ENCODE peak calls at places on chromosome 12, in nine cellular contexts. One of them, this sample, is unnamed.
A peak's percentile ranks its signal among the peaks of the same experiment; 100 is the strongest.

GRCh38 chr12:97875064-97875463 is 412.5 kb downstream of the RMST start:
- DNase-seq in HCT116: no peak
- DNase-seq in esophagus squamous epithelium: no peak
- DNase-seq in IMR-90: no peak
- DNase-seq in astrocyte: no peak
- DNase-seq in mammary epithelial cell: peak; percentile 5
- DNase-seq in bronchial epithelial cell: peak; percentile 84
- DNase-seq in fibroblast of the aortic adventitia: no peak
- DNase-seq in tibial nerve: no peak
- DNase-seq in this sample: no peak

GRCh38 chr12:116354950-116355779 is 77.7 kb upstream of the MED13L start:
- DNase-seq in HCT116: no peak
- DNase-seq in esophagus squamous epithelium: no peak
- DNase-seq in IMR-90: no peak
- DNase-seq in astrocyte: no peak
- DNase-seq in mammary epithelial cell: no peak
- DNase-seq in bronchial epithelial cell: no peak
- DNase-seq in fibroblast of the aortic adventitia: no peak
- DNase-seq in tibial nerve: no peak
- DNase-seq in this sample: no peak

GRCh38 chr12:55728185-55728931 is 451 bp downstream of the CD63 start:
- DNase-seq in HCT116: no peak
- DNase-seq in esophagus squamous epithelium: no peak
- DNase-seq in IMR-90: peak; percentile 53
- DNase-seq in astrocyte: no peak
- DNase-seq in mammary epithelial cell: peak; percentile 44
- DNase-seq in bronchial epithelial cell: no peak
- DNase-seq in fibroblast of the aortic adventitia: peak; percentile 63
- DNase-seq in tibial nerve: peak; percentile 67
- DNase-seq in this sample: no peak

GRCh38 chr12:32754101-32754500 is 1.6 kb downstream of the YARS2 start:
- DNase-seq in HCT116: no peak
- DNase-seq in esophagus squamous epithelium: no peak
- DNase-seq in IMR-90: no peak
- DNase-seq in astrocyte: no peak
- DNase-seq in mammary epithelial cell: peak; percentile 29
- DNase-seq in bronchial epithelial cell: no peak
- DNase-seq in fibroblast of the aortic adventitia: peak; percentile 23
- DNase-seq in tibial nerve: no peak
- DNase-seq in this sample: no peak

GRCh38 chr12:111178194-111179081 is 190.5 kb downstream of the PHETA1 start:
- DNase-seq in HCT116: no peak
- DNase-seq in esophagus squamous epithelium: no peak
- DNase-seq in IMR-90: no peak
- DNase-seq in astrocyte: no peak
- DNase-seq in mammary epithelial cell: no peak
- DNase-seq in bronchial epithelial cell: no peak
- DNase-seq in fibroblast of the aortic adventitia: peak; percentile 16
- DNase-seq in tibial nerve: no peak
- DNase-seq in this sample: no peak

GRCh38 chr12:66662729-66663128 is 16.1 kb downstream of the GRIP1 start:
- DNase-seq in HCT116: no peak
- DNase-seq in esophagus squamous epithelium: no peak
- DNase-seq in IMR-90: peak; percentile 33
- DNase-seq in astrocyte: peak; percentile 63
- DNase-seq in mammary epithelial cell: peak; percentile 76
- DNase-seq in bronchial epithelial cell: peak; percentile 88
- DNase-seq in fibroblast of the aortic adventitia: peak; percentile 21
- DNase-seq in tibial nerve: no peak
- DNase-seq in this sample: no peak

GRCh38 chr12:100895197-100895596 is 100.6 kb downstream of the ANO4 start:
- DNase-seq in HCT116: no peak
- DNase-seq in esophagus squamous epithelium: no peak
- DNase-seq in IMR-90: no peak
- DNase-seq in astrocyte: no peak
- DNase-seq in mammary epithelial cell: no peak
- DNase-seq in bronchial epithelial cell: no peak
- DNase-seq in fibroblast of the aortic adventitia: no peak
- DNase-seq in tibial nerve: no peak
- DNase-seq in this sample: no peak

GRCh38 chr12:13144266-13144828 is 40.9 kb upstream of the GSG1 start:
- DNase-seq in HCT116: no peak
- DNase-seq in esophagus squamous epithelium: no peak
- DNase-seq in IMR-90: no peak
- DNase-seq in astrocyte: no peak
- DNase-seq in mammary epithelial cell: no peak
- DNase-seq in bronchial epithelial cell: no peak
- DNase-seq in fibroblast of the aortic adventitia: no peak
- DNase-seq in tibial nerve: no peak
- DNase-seq in this sample: no peak

GRCh38 chr12:39490500-39491276 is 47.8 kb upstream of the KIF21A start:
- DNase-seq in HCT116: no peak
- DNase-seq in esophagus squamous epithelium: no peak
- DNase-seq in IMR-90: no peak
- DNase-seq in astrocyte: peak; percentile 67
- DNase-seq in mammary epithelial cell: peak; percentile 93
- DNase-seq in bronchial epithelial cell: peak; percentile 99
- DNase-seq in fibroblast of the aortic adventitia: peak; percentile 84
- DNase-seq in tibial nerve: no peak
- DNase-seq in this sample: no peak

GRCh38 chr12:75360920-75361319 is 26.4 kb downstream of the GLIPR1L1 start:
- DNase-seq in HCT116: no peak
- DNase-seq in esophagus squamous epithelium: no peak
- DNase-seq in IMR-90: no peak
- DNase-seq in astrocyte: no peak
- DNase-seq in mammary epithelial cell: no peak
- DNase-seq in bronchial epithelial cell: no peak
- DNase-seq in fibroblast of the aortic adventitia: no peak
- DNase-seq in tibial nerve: no peak
- DNase-seq in this sample: no peak

GRCh38 chr12:3036901-3037600 is 40.1 kb upstream of the TSPAN9 start:
- DNase-seq in HCT116: no peak
- DNase-seq in esophagus squamous epithelium: no peak
- DNase-seq in IMR-90: no peak
- DNase-seq in astrocyte: no peak
- DNase-seq in mammary epithelial cell: no peak
- DNase-seq in bronchial epithelial cell: no peak
- DNase-seq in fibroblast of the aortic adventitia: no peak
- DNase-seq in tibial nerve: no peak
- DNase-seq in this sample: no peak

GRCh38 chr12:56162468-56163290 is 4.5 kb downstream of the MYL6 start:
- DNase-seq in HCT116: no peak
- DNase-seq in esophagus squamous epithelium: no peak
- DNase-seq in IMR-90: no peak
- DNase-seq in astrocyte: no peak
- DNase-seq in mammary epithelial cell: no peak
- DNase-seq in bronchial epithelial cell: no peak
- DNase-seq in fibroblast of the aortic adventitia: no peak
- DNase-seq in tibial nerve: no peak
- DNase-seq in this sample: no peak

GRCh38 chr12:52005903-52006703 is 643 bp upstream of the TAMALIN start:
- DNase-seq in HCT116: no peak
- DNase-seq in esophagus squamous epithelium: no peak
- DNase-seq in IMR-90: no peak
- DNase-seq in astrocyte: no peak
- DNase-seq in mammary epithelial cell: no peak
- DNase-seq in bronchial epithelial cell: no peak
- DNase-seq in fibroblast of the aortic adventitia: no peak
- DNase-seq in tibial nerve: no peak
- DNase-seq in this sample: no peak

GRCh38 chr12:106581543-106582263 is 1.1 kb upstream of the RFX4 start:
- DNase-seq in HCT116: no peak
- DNase-seq in esophagus squamous epithelium: no peak
- DNase-seq in IMR-90: no peak
- DNase-seq in astrocyte: no peak
- DNase-seq in mammary epithelial cell: no peak
- DNase-seq in bronchial epithelial cell: no peak
- DNase-seq in fibroblast of the aortic adventitia: no peak
- DNase-seq in tibial nerve: no peak
- DNase-seq in this sample: no peak

GRCh38 chr12:42091769-42092168 is 52.9 kb downstream of the GXYLT1 start:
- DNase-seq in HCT116: peak; percentile 10
- DNase-seq in esophagus squamous epithelium: no peak
- DNase-seq in IMR-90: peak; percentile 2
- DNase-seq in astrocyte: peak; percentile 86
- DNase-seq in mammary epithelial cell: peak; percentile 1
- DNase-seq in bronchial epithelial cell: peak; percentile 32
- DNase-seq in fibroblast of the aortic adventitia: no peak
- DNase-seq in tibial nerve: no peak
- DNase-seq in this sample: no peak

GRCh38 chr12:62438098-62438692 is 28.4 kb upstream of the MON2 start:
- DNase-seq in HCT116: peak; percentile 44
- DNase-seq in esophagus squamous epithelium: no peak
- DNase-seq in IMR-90: peak; percentile 53
- DNase-seq in astrocyte: peak; percentile 12
- DNase-seq in mammary epithelial cell: peak; percentile 24
- DNase-seq in bronchial epithelial cell: peak; percentile 38
- DNase-seq in fibroblast of the aortic adventitia: peak; percentile 76
- DNase-seq in tibial nerve: no peak
- DNase-seq in this sample: no peak

GRCh38 chr12:17588968-17589367 is 501.0 kb downstream of the RERGL start:
- DNase-seq in HCT116: peak; percentile 4
- DNase-seq in esophagus squamous epithelium: no peak
- DNase-seq in IMR-90: no peak
- DNase-seq in astrocyte: no peak
- DNase-seq in mammary epithelial cell: peak; percentile 13
- DNase-seq in bronchial epithelial cell: peak; percentile 24
- DNase-seq in fibroblast of the aortic adventitia: no peak
- DNase-seq in tibial nerve: no peak
- DNase-seq in this sample: no peak

GRCh38 chr12:12999959-13000615 is at the start of gene HEBP1:
- DNase-seq in HCT116: peak; percentile 69
- DNase-seq in esophagus squamous epithelium: peak; percentile 79
- DNase-seq in IMR-90: peak; percentile 84
- DNase-seq in astrocyte: peak; percentile 68
- DNase-seq in mammary epithelial cell: peak; percentile 86
- DNase-seq in bronchial epithelial cell: peak; percentile 53
- DNase-seq in fibroblast of the aortic adventitia: peak; percentile 81
- DNase-seq in tibial nerve: peak; percentile 91
- DNase-seq in this sample: peak; percentile 83

GRCh38 chr12:119480551-119480950 is 113.0 kb upstream of the TMEM233 start:
- DNase-seq in HCT116: no peak
- DNase-seq in esophagus squamous epithelium: no peak
- DNase-seq in IMR-90: no peak
- DNase-seq in astrocyte: no peak
- DNase-seq in mammary epithelial cell: no peak
- DNase-seq in bronchial epithelial cell: no peak
- DNase-seq in fibroblast of the aortic adventitia: no peak
- DNase-seq in tibial nerve: no peak
- DNase-seq in this sample: no peak
- H3K4me3 ChIP-seq in HCT116: no peak overlapping the region
- H3K4me3 ChIP-seq in esophagus squamous epithelium: no peak overlapping the region
- H3K4me3 ChIP-seq in IMR-90: no peak overlapping the region
- H3K4me3 ChIP-seq in astrocyte: no peak overlapping the region
- H3K4me3 ChIP-seq in mammary epithelial cell: no peak overlapping the region
- H3K4me3 ChIP-seq in bronchial epithelial cell: no peak overlapping the region
- H3K4me3 ChIP-seq in fibroblast of the aortic adventitia: no peak overlapping the region
- H3K4me3 ChIP-seq in tibial nerve: no peak overlapping the region
- H3K4me3 ChIP-seq in this sample: no peak overlapping the region

GRCh38 chr12:94297876-94298520 is 149.6 kb downstream of the PLXNC1 start:
- DNase-seq in HCT116: no peak
- DNase-seq in esophagus squamous epithelium: no peak
- DNase-seq in IMR-90: no peak
- DNase-seq in astrocyte: no peak
- DNase-seq in mammary epithelial cell: no peak
- DNase-seq in bronchial epithelial cell: no peak
- DNase-seq in fibroblast of the aortic adventitia: peak; percentile 74
- DNase-seq in tibial nerve: no peak
- DNase-seq in this sample: no peak

GRCh38 chr12:94299846-94300245 is 151.5 kb downstream of the PLXNC1 start:
- DNase-seq in HCT116: no peak
- DNase-seq in esophagus squamous epithelium: no peak
- DNase-seq in IMR-90: no peak
- DNase-seq in astrocyte: no peak
- DNase-seq in mammary epithelial cell: no peak
- DNase-seq in bronchial epithelial cell: no peak
- DNase-seq in fibroblast of the aortic adventitia: no peak
- DNase-seq in tibial nerve: no peak
- DNase-seq in this sample: no peak

DNA sequence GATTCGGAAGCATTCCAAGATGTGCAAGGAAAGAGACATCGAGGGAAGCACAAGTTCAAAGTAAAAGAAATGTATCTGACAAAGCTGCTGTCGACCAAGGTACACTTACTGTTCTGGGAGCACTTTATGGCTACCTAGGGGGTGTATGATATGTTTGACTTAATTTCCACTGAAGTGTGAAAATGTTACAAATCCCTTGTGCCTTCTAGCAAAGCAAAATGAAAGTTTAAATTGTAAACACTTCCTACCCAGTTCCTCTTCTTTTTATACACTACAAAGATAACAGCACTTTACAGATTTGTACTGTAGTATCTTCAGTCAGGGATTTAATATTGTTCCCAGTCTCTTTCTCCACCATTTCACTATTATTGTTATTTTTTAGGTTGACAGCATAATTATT is 148.9 kb downstream of the PLXNC1 start:
- DNase-seq in HCT116: no peak
- DNase-seq in esophagus squamous epithelium: no peak
- DNase-seq in IMR-90: no peak
- DNase-seq in astrocyte: no peak
- DNase-seq in mammary epithelial cell: no peak
- DNase-seq in bronchial epithelial cell: no peak
- DNase-seq in fibroblast of the aortic adventitia: no peak
- DNase-seq in tibial nerve: no peak
- DNase-seq in this sample: no peak
- TF ChIP-seq CTCF in HCT116: no peak
- TF ChIP-seq CTCF in esophagus squamous epithelium: no peak
- TF ChIP-seq CTCF in IMR-90: no peak
- TF ChIP-seq CTCF in astrocyte: no peak
- TF ChIP-seq CTCF in mammary epithelial cell: no peak
- TF ChIP-seq CTCF in bronchial epithelial cell: no peak
- TF ChIP-seq CTCF in fibroblast of the aortic adventitia: no peak
- TF ChIP-seq CTCF in tibial nerve: no peak
- TF ChIP-seq CTCF in this sample: no peak

GRCh38 chr12:6849976-6850560 is 1.0 kb downstream of the CDCA3 start:
- DNase-seq in HCT116: no peak
- DNase-seq in esophagus squamous epithelium: no peak
- DNase-seq in IMR-90: no peak
- DNase-seq in astrocyte: no peak
- DNase-seq in mammary epithelial cell: no peak
- DNase-seq in bronchial epithelial cell: no peak
- DNase-seq in fibroblast of the aortic adventitia: no peak
- DNase-seq in tibial nerve: no peak
- DNase-seq in this sample: no peak
- H3K4me3 ChIP-seq in HCT116: peak overlapping the region; percentile 94
- H3K4me3 ChIP-seq in esophagus squamous epithelium: peak overlapping the region; percentile 58
- H3K4me3 ChIP-seq in IMR-90: peak overlapping the region; percentile 25
- H3K4me3 ChIP-seq in astrocyte: peak overlapping the region; percentile 87
- H3K4me3 ChIP-seq in mammary epithelial cell: peak overlapping the region; percentile 52
- H3K4me3 ChIP-seq in bronchial epithelial cell: no peak overlapping the region
- H3K4me3 ChIP-seq in fibroblast of the aortic adventitia: peak overlapping the region; percentile 61
- H3K4me3 ChIP-seq in tibial nerve: no peak overlapping the region
- H3K4me3 ChIP-seq in this sample: no peak overlapping the region

GRCh38 chr12:130049666-130050065 is 112.6 kb upstream of the FZD10 start:
- DNase-seq in HCT116: no peak
- DNase-seq in esophagus squamous epithelium: no peak
- DNase-seq in IMR-90: no peak
- DNase-seq in astrocyte: no peak
- DNase-seq in mammary epithelial cell: no peak
- DNase-seq in bronchial epithelial cell: peak; percentile 15
- DNase-seq in fibroblast of the aortic adventitia: no peak
- DNase-seq in tibial nerve: no peak
- DNase-seq in this sample: no peak
- TF ChIP-seq CTCF in HCT116: no peak
- TF ChIP-seq CTCF in esophagus squamous epithelium: no peak
- TF ChIP-seq CTCF in IMR-90: no peak
- TF ChIP-seq CTCF in astrocyte: no peak
- TF ChIP-seq CTCF in mammary epithelial cell: no peak
- TF ChIP-seq CTCF in bronchial epithelial cell: peak; percentile 34
- TF ChIP-seq CTCF in fibroblast of the aortic adventitia: no peak
- TF ChIP-seq CTCF in tibial nerve: no peak
- TF ChIP-seq CTCF in this sample: no peak